ENCODE peak calls at places on chromosomes 12 and 14, in seven cellular contexts. One of them, this sample, is unnamed.
A peak's percentile ranks its signal among the peaks of the same experiment; 100 is the strongest.

GRCh38 chr12:45914090-45914489 is 76.3 kb downstream of the SCAF11 start:
- DNase-seq in tibial nerve: no peak
- DNase-seq in breast epithelium: no peak
- DNase-seq in tibial artery: no peak
- DNase-seq in IMR-90: peak; percentile 91
- DNase-seq in fibroblast of lung: peak; percentile 59
- DNase-seq in uterus: no peak
- DNase-seq in this sample: no peak

GRCh38 chr12:92551853-92552397 is 150.9 kb upstream of the PLEKHG7 start:
- DNase-seq in uterus: no peak
- DNase-seq in IMR-90: peak; percentile 73
- DNase-seq in fibroblast of lung: no peak
- DNase-seq in breast epithelium: no peak
- DNase-seq in tibial nerve: no peak
- DNase-seq in tibial artery: no peak
- DNase-seq in this sample: no peak

GRCh38 chr12:111791507-111791906 is 24.8 kb downstream of the ALDH2 start:
- DNase-seq in tibial artery: no peak
- DNase-seq in tibial nerve: no peak
- DNase-seq in breast epithelium: no peak
- DNase-seq in fibroblast of lung: no peak
- DNase-seq in uterus: no peak
- DNase-seq in IMR-90: no peak
- DNase-seq in this sample: no peak

GRCh38 chr12:52257074-52257551 is 17.3 kb upstream of the KRT86 start:
- DNase-seq in tibial artery: no peak
- DNase-seq in tibial nerve: no peak
- DNase-seq in breast epithelium: no peak
- DNase-seq in fibroblast of lung: no peak
- DNase-seq in IMR-90: no peak
- DNase-seq in uterus: no peak
- DNase-seq in this sample: no peak

GRCh38 chr12:58593557-58594304 is 326.6 kb downstream of the LRIG3 start:
- DNase-seq in uterus: no peak
- DNase-seq in breast epithelium: no peak
- DNase-seq in IMR-90: no peak
- DNase-seq in tibial artery: no peak
- DNase-seq in fibroblast of lung: no peak
- DNase-seq in tibial nerve: no peak
- DNase-seq in this sample: no peak

GRCh38 chr12:59040651-59041050 is 120.3 kb upstream of the LRIG3 start:
- DNase-seq in IMR-90: peak; percentile 94
- DNase-seq in breast epithelium: no peak
- DNase-seq in tibial nerve: no peak
- DNase-seq in fibroblast of lung: peak; percentile 88
- DNase-seq in uterus: peak; percentile 17
- DNase-seq in tibial artery: no peak
- DNase-seq in this sample: no peak

GRCh38 chr12:45648070-45648469 is 81.4 kb upstream of the ARID2 start:
- DNase-seq in tibial nerve: no peak
- DNase-seq in breast epithelium: no peak
- DNase-seq in IMR-90: no peak
- DNase-seq in fibroblast of lung: no peak
- DNase-seq in uterus: no peak
- DNase-seq in tibial artery: no peak
- DNase-seq in this sample: peak; percentile 20

GRCh38 chr14:100104523-100105300 is 39.5 kb downstream of the EVL start:
- DNase-seq in IMR-90: peak; percentile 72
- DNase-seq in tibial nerve: no peak
- DNase-seq in fibroblast of lung: peak; percentile 45
- DNase-seq in tibial artery: peak; percentile 14
- DNase-seq in breast epithelium: no peak
- DNase-seq in uterus: no peak
- DNase-seq in this sample: no peak

GRCh38 chr14:70838076-70838475 is 28.8 kb upstream of the MAP3K9 start:
- DNase-seq in uterus: no peak
- DNase-seq in tibial nerve: no peak
- DNase-seq in fibroblast of lung: no peak
- DNase-seq in IMR-90: no peak
- DNase-seq in breast epithelium: no peak
- DNase-seq in tibial artery: no peak
- DNase-seq in this sample: no peak

GRCh38 chr14:91249841-91250616 is 5.5 kb upstream of the GPR68 start:
- DNase-seq in tibial artery: no peak
- DNase-seq in IMR-90: no peak
- DNase-seq in uterus: no peak
- DNase-seq in fibroblast of lung: no peak
- DNase-seq in breast epithelium: no peak
- DNase-seq in tibial nerve: no peak
- DNase-seq in this sample: no peak
- TF ChIP-seq CTCF in tibial artery: no peak
- TF ChIP-seq CTCF in IMR-90: no peak
- TF ChIP-seq CTCF in uterus: no peak
- TF ChIP-seq CTCF in fibroblast of lung: no peak
- TF ChIP-seq CTCF in breast epithelium: no peak
- TF ChIP-seq CTCF in tibial nerve: no peak
- TF ChIP-seq CTCF in this sample: no peak

DNA sequence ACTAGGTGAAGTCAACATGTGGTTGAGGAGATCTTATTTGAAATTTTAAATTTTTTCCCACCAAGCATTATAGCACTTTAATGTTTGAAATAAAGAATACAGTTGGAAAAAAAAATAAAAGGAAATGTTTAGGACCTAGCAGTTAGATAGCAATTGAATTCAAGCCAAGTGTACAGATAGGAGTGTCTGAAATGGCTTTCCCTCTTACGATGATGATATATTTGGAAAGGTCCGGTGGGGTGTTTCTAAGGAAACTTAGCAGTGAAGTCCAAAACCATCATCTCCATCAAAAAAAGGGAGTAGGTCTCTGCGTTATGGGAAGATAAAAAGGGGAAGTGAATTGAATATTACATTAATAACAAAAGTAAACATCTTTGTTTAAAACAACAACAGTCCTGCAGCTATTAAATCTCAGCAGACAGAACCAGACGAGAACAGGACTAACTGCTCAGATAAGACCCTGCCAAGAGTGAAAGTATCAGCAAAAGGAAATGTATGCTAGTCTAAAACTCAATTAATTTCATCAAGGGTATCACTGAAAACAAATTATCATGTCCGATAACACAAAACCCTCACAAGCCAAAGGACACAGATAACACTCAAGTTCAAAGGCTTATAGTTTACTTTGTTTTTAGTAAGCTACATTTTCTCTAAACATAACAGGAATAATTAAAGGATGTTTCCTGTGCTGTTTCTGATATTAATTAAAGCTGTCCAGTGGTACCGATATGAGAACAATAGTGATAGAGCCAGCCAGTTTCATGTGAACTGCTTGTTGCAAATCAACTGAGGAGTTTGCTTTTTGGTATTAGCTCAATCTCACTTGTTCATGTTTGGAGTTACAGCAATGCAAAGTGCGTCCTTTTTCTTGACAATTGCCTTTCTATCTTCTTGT is 241.9 kb downstream of the BMP4 start:
- DNase-seq in IMR-90: no peak
- DNase-seq in tibial nerve: no peak
- DNase-seq in tibial artery: no peak
- DNase-seq in uterus: no peak
- DNase-seq in fibroblast of lung: no peak
- DNase-seq in breast epithelium: no peak
- DNase-seq in this sample: no peak
- H3K4me3 ChIP-seq in IMR-90: no peak overlapping the region
- H3K4me3 ChIP-seq in tibial nerve: no peak overlapping the region
- H3K4me3 ChIP-seq in tibial artery: peak overlapping the region; percentile 1
- H3K4me3 ChIP-seq in uterus: no peak overlapping the region
- H3K4me3 ChIP-seq in fibroblast of lung: peak overlapping the region; percentile 18
- H3K4me3 ChIP-seq in breast epithelium: peak overlapping the region; percentile 9
- H3K4me3 ChIP-seq in this sample: peak overlapping the region; percentile 44

DNA sequence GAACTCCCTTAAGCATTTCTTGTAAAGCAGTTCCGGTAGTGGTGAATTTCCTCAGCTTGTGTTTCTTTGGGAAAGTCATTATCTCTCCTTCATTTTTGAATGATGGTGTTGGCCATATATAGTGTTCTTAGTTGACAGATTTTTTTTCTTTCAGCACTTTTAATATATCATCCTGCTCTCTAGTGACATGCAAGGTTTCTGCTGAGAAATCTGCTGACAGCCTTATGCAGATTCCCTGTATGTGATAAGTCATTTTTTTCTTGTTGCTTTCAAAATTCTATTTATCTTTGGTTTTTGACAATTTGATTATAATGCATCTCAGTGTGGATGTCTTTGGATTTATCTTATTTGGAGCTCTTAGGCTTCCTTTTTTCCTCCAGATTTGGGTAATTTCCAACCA is 135.7 kb downstream of the PTPRO start:
- DNase-seq in IMR-90: no peak
- DNase-seq in breast epithelium: no peak
- DNase-seq in uterus: no peak
- DNase-seq in tibial artery: no peak
- DNase-seq in tibial nerve: no peak
- DNase-seq in fibroblast of lung: no peak
- DNase-seq in this sample: no peak
- H3K4me1 ChIP-seq in IMR-90: no peaks in the 10 kb centered on the region
- H3K4me1 ChIP-seq in breast epithelium: no peaks in the 10 kb centered on the region
- H3K4me1 ChIP-seq in uterus: no peaks in the 10 kb centered on the region
- H3K4me1 ChIP-seq in tibial artery: no peaks in the 10 kb centered on the region
- H3K4me1 ChIP-seq in tibial nerve: no peaks in the 10 kb centered on the region
- H3K4me1 ChIP-seq in fibroblast of lung: no peaks in the 10 kb centered on the region
- H3K4me1 ChIP-seq in this sample: no peaks in the 10 kb centered on the region

GRCh38 chr14:34982421-34983147 is at the start of gene SRP54:
- DNase-seq in uterus: peak; percentile 97
- DNase-seq in breast epithelium: peak; percentile 98
- DNase-seq in tibial nerve: peak; percentile 95
- DNase-seq in IMR-90: peak; percentile 98
- DNase-seq in tibial artery: peak; percentile 97
- DNase-seq in fibroblast of lung: peak; percentile 98
- DNase-seq in this sample: peak; percentile 97
- TF ChIP-seq CTCF in uterus: peak; percentile 43
- TF ChIP-seq CTCF in breast epithelium: no peak
- TF ChIP-seq CTCF in tibial nerve: no peak
- TF ChIP-seq CTCF in IMR-90: peak; percentile 26
- TF ChIP-seq CTCF in tibial artery: no peak
- TF ChIP-seq CTCF in fibroblast of lung: peak; percentile 21
- TF ChIP-seq CTCF in this sample: no peak

DNA sequence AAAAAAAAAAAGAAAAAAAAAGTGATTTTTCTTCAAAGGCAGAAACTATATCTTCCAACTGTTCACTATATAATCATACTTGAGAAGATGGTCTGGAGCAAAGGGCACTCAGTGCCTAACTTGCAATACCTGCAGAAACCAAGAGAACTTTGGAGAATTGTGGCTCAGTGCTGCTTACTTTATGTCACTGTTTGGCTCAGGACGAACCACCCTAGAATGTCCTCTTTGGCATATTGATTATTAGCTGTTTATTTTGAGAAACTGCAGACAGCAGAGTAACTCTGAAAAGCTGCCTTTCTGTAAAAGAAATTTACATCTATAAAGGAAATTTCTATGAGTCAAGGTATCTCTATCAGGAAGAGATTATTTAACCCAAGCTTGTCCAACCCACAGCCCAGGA is 100.2 kb downstream of the BBS10 start:
- DNase-seq in tibial artery: no peak
- DNase-seq in fibroblast of lung: no peak
- DNase-seq in tibial nerve: no peak
- DNase-seq in breast epithelium: no peak
- DNase-seq in uterus: no peak
- DNase-seq in IMR-90: no peak
- DNase-seq in this sample: no peak
- H3K4me3 ChIP-seq in tibial artery: no peak overlapping the region
- H3K4me3 ChIP-seq in fibroblast of lung: no peak overlapping the region
- H3K4me3 ChIP-seq in tibial nerve: no peak overlapping the region
- H3K4me3 ChIP-seq in breast epithelium: no peak overlapping the region
- H3K4me3 ChIP-seq in uterus: no peak overlapping the region
- H3K4me3 ChIP-seq in IMR-90: no peak overlapping the region
- H3K4me3 ChIP-seq in this sample: no peak overlapping the region

GRCh38 chr14:93099187-93099586 is 16.5 kb downstream of the ITPK1 start:
- DNase-seq in breast epithelium: no peak
- DNase-seq in IMR-90: no peak
- DNase-seq in tibial nerve: no peak
- DNase-seq in fibroblast of lung: no peak
- DNase-seq in tibial artery: no peak
- DNase-seq in uterus: no peak
- DNase-seq in this sample: no peak

GRCh38 chr14:93102141-93102540 is 13.6 kb downstream of the ITPK1 start:
- DNase-seq in tibial nerve: no peak
- DNase-seq in breast epithelium: no peak
- DNase-seq in tibial artery: no peak
- DNase-seq in fibroblast of lung: no peak
- DNase-seq in IMR-90: no peak
- DNase-seq in uterus: no peak
- DNase-seq in this sample: no peak

GRCh38 chr14:93100098-93100497 is 15.6 kb downstream of the ITPK1 start:
- DNase-seq in uterus: no peak
- DNase-seq in breast epithelium: no peak
- DNase-seq in tibial artery: no peak
- DNase-seq in IMR-90: no peak
- DNase-seq in fibroblast of lung: no peak
- DNase-seq in tibial nerve: no peak
- DNase-seq in this sample: no peak

GRCh38 chr14:93099643-93100042 is 16.1 kb downstream of the ITPK1 start:
- DNase-seq in tibial nerve: no peak
- DNase-seq in breast epithelium: no peak
- DNase-seq in fibroblast of lung: no peak
- DNase-seq in IMR-90: no peak
- DNase-seq in tibial artery: no peak
- DNase-seq in uterus: no peak
- DNase-seq in this sample: no peak

GRCh38 chr14:93100570-93100969 is 15.2 kb downstream of the ITPK1 start:
- DNase-seq in tibial nerve: no peak
- DNase-seq in fibroblast of lung: no peak
- DNase-seq in tibial artery: no peak
- DNase-seq in uterus: no peak
- DNase-seq in IMR-90: no peak
- DNase-seq in breast epithelium: no peak
- DNase-seq in this sample: no peak
- H3K4me1 ChIP-seq in tibial nerve: peaks cover 81% of the 10 kb centered on the region
- H3K4me1 ChIP-seq in fibroblast of lung: no peaks in the 10 kb centered on the region
- H3K4me1 ChIP-seq in tibial artery: peaks cover 32% of the 10 kb centered on the region
- H3K4me1 ChIP-seq in uterus: no peaks in the 10 kb centered on the region
- H3K4me1 ChIP-seq in IMR-90: peaks cover 6% of the 10 kb centered on the region
- H3K4me1 ChIP-seq in breast epithelium: no peaks in the 10 kb centered on the region
- H3K4me1 ChIP-seq in this sample: peaks cover 89% of the 10 kb centered on the region

DNA sequence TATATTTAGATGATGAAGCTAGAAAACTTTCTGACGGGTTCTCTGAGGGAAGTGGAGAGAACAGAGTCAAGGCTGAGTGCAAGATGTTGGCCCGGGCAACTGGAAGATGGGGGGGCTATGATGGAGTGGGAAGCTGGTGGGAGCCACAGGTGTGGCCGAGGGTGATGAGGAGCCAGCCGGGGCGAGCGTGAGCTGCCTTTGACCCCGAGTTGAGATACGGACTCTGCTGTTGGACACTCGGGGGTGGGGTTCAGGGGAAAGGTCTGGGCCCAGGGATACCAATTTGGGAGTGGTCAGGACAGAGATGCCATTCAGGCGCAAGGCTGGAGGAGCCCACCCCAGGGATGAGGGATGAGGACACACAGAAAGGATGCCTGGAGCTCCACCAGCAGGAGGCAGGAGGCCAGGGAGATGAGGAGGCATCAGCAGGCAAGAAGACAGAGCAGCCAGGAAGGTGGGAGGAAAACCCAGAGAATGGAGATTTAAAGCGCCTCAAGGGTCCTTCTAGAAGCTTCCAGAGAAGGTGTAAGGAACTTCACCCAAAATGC is 9.0 kb downstream of the SCARB1 start:
- DNase-seq in IMR-90: no peak
- DNase-seq in uterus: no peak
- DNase-seq in tibial nerve: no peak
- DNase-seq in tibial artery: no peak
- DNase-seq in fibroblast of lung: no peak
- DNase-seq in breast epithelium: no peak
- DNase-seq in this sample: no peak
- TF ChIP-seq CTCF in IMR-90: no peak
- TF ChIP-seq CTCF in uterus: no peak
- TF ChIP-seq CTCF in tibial nerve: no peak
- TF ChIP-seq CTCF in tibial artery: no peak
- TF ChIP-seq CTCF in fibroblast of lung: no peak
- TF ChIP-seq CTCF in breast epithelium: no peak
- TF ChIP-seq CTCF in this sample: no peak